ENCODE peak calls at places on chromosome 15, in seven cellular contexts. T is mammary epithelial cell, F is PC-3, C is GM23338, E is fibroblast of lung, M is keratinocyte, V is MM.1S. Y is an unnamed sample.

GRCh38 chr15:52334491-52335160 is 39.0 kb upstream of the MYO5C start:
- DNase-seq in T (peak; percentile 91), F (peak; percentile 85), C (no peak), E (no peak), M (peak; percentile 44), V (no peak), Y (no peak)

GRCh38 chr15:85003593-85004312 is 22.1 kb downstream of the PDE8A start:
- DNase-seq in T (no peak), F (no peak), C (no peak), E (no peak), M (no peak), V (no peak), Y (no peak)

GRCh38 chr15:50257924-50258323 is 7.6 kb downstream of the HDC start:
- DNase-seq in T (peak; percentile 35), F (peak; percentile 63), C (no peak), E (peak; percentile 55), M (no peak), V (no peak), Y (no peak)

GRCh38 chr15:89164712-89165211 is 56.6 kb downstream of the RLBP1 start:
- DNase-seq in T (no peak), F (no peak), C (no peak), E (peak; percentile 52), M (no peak), V (no peak), Y (no peak)

GRCh38 chr15:85748729-85749128 is 46.0 kb downstream of the KLHL25 start:
- DNase-seq in T (peak; percentile 58), F (no peak), C (peak; percentile 69), E (no peak), M (no peak), V (no peak), Y (no peak)

GRCh38 chr15:62021991-62022600 is 38.2 kb downstream of the VPS13C start:
- DNase-seq in T (no peak), F (peak; percentile 36), C (peak; percentile 62), E (no peak), M (no peak), V (no peak), Y (no peak)

GRCh38 chr15:73273181-73274002 is 95.4 kb downstream of the HCN4 start:
- DNase-seq in T (peak; percentile 47), F (peak; percentile 63), C (peak; percentile 86), E (peak; percentile 72), M (no peak), V (peak; percentile 53), Y (peak; percentile 20)

GRCh38 chr15:35713733-35714132 is 167.8 kb upstream of the DPH6 start:
- DNase-seq in T (peak; percentile 95), F (peak; percentile 93), C (no peak), E (no peak), M (peak; percentile 85), V (no peak), Y (no peak)

GRCh38 chr15:39792025-39792893 is 9.6 kb upstream of the FSIP1 start:
- DNase-seq in T (no peak), F (peak; percentile 57), C (no peak), E (peak; percentile 18), M (no peak), V (no peak), Y (no peak)

GRCh38 chr15:51270706-51271105 is 67.7 kb downstream of the CYP19A1 start:
- DNase-seq in T (no peak), F (no peak), C (no peak), E (no peak), M (no peak), V (peak; percentile 36), Y (no peak)

GRCh38 chr15:39200586-39200985 is 380.3 kb upstream of the THBS1 start:
- DNase-seq in T (no peak), F (no peak), C (peak; percentile 24), E (no peak), M (no peak), V (no peak), Y (no peak)

GRCh38 chr15:75062706-75063105 is 39.3 kb downstream of the PPCDC start:
- DNase-seq in T (no peak), F (no peak), C (no peak), E (no peak), M (no peak), V (no peak), Y (no peak)

GRCh38 chr15:72835289-72835890 is 51.8 kb upstream of the ADPGK start:
- DNase-seq in T (no peak), F (no peak), C (peak; percentile 77), E (peak; percentile 11), M (no peak), V (peak; percentile 60), Y (no peak)

GRCh38 chr15:88449581-88449980 is 17.6 kb downstream of the MRPL46 start:
- DNase-seq in T (no peak), F (no peak), C (no peak), E (no peak), M (no peak), V (no peak), Y (no peak)

GRCh38 chr15:101452572-101452971 is 36.9 kb downstream of the PCSK6 start:
- DNase-seq in T (no peak), F (no peak), C (no peak), E (no peak), M (no peak), V (no peak), Y (no peak)

GRCh38 chr15:75097939-75098338 is 74.5 kb downstream of the PPCDC start:
- DNase-seq in T (no peak), F (no peak), C (no peak), E (no peak), M (no peak), V (no peak), Y (no peak)

GRCh38 chr15:23642413-23643044 is 5.1 kb downstream of the MAGEL2 start:
- DNase-seq in T (peak; percentile 12), F (peak; percentile 78), C (peak; percentile 87), E (peak; percentile 64), M (no peak), V (peak; percentile 64), Y (no peak)

GRCh38 chr15:100725121-100726069 is 123.0 kb downstream of the ASB7 start:
- DNase-seq in T (peak; percentile 80), F (peak; percentile 37), C (no peak), E (peak; percentile 66), M (no peak), V (no peak), Y (no peak)

GRCh38 chr15:29913528-29914135 is 91.4 kb upstream of the TJP1 start:
- DNase-seq in T (no peak), F (no peak), C (no peak), E (peak; percentile 55), M (no peak), V (no peak), Y (no peak)

GRCh38 chr15:73952913-73953750 is 26.9 kb downstream of the LOXL1 start:
- DNase-seq in T (no peak), F (peak; percentile 13), C (no peak), E (no peak), M (no peak), V (no peak), Y (no peak)

GRCh38 chr15:74642328-74642723 is 26.7 kb downstream of the CLK3 start:
- DNase-seq in T (no peak), F (no peak), C (no peak), E (no peak), M (no peak), V (no peak), Y (no peak)

GRCh38 chr15:84023636-84024035 is 211.9 kb upstream of the GOLGA6L4 start:
- DNase-seq in T (peak; percentile 32), F (peak; percentile 73), C (peak; percentile 70), E (peak; percentile 63), M (no peak), V (peak; percentile 34), Y (no peak)

DNA sequence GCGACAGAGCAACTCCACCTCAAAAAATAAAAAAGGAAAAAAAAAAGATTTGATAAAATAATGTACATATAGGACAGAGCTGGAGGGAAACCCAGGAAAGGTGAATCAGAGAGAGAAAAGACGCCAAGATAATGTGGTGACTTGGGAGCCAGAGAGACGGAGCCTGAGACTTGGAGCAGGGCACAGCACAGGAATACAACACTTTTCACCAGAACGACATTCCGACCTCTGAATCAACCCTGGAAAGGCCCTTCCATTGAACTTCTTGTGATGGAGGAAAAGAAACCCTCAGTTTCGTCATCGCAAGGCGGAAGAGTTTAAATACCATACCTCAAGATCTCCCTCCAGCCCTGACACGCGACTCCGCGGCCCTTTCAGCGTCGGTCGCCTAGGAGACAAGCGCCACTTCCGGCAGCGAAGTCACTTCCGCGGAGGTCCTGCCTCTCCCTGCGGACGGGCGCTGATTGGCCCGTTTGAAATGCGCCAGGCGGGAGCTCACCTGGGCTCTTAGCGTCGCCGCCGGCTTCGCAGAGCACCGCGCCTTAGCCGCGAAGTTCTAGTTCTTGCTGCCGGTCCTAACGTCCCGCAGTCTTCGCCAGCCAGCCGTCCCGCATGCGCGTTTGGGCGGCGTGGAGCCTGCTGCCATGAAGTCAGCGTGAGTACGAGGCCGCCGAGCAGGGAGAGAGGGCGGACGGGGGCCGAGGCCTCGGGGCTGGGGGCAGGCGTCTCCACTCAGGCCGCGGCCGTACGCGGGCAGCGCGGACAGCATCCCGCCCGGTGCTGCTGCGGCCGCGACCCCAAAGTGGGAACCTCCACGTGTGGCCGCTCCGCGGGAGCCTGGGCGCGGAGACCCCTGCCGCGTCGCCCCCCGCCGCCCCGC is at the start of gene KIF23:
- DNase-seq in T (peak; percentile 96), F (peak; percentile 96), C (peak; percentile 97), E (peak; percentile 88), M (peak; percentile 55), V (peak; percentile 97), Y (no peak)
- H3K27ac ChIP-seq in T (peak within 1 kb of the TSS; percentile 85), F (peak within 1 kb of the TSS; percentile 56), C (peak within 1 kb of the TSS; percentile 82), E (peak within 1 kb of the TSS; percentile 85), M (peak within 1 kb of the TSS; percentile 65), V (peak within 1 kb of the TSS; percentile 62), Y (peak within 1 kb of the TSS; percentile 56)

GRCh38 chr15:47802216-47802615 is 84.9 kb downstream of the SEMA6D start:
- DNase-seq in T (no peak), F (no peak), C (no peak), E (no peak), M (no peak), V (no peak), Y (no peak)
- TF ChIP-seq EZH2 in T (no peak), F (no peak), C (no peak), E (no peak), M (no peak), V (no peak), Y (no peak)

GRCh38 chr15:78139564-78139963 is 8.3 kb upstream of the CIB2 start:
- DNase-seq in T (no peak), F (no peak), C (no peak), E (no peak), M (no peak), V (no peak), Y (no peak)
- H3K27ac ChIP-seq in T (no peak overlapping the region), F (no peak overlapping the region), C (no peak overlapping the region), E (no peak overlapping the region), M (no peak overlapping the region), V (no peak overlapping the region), Y (no peak overlapping the region)

DNA sequence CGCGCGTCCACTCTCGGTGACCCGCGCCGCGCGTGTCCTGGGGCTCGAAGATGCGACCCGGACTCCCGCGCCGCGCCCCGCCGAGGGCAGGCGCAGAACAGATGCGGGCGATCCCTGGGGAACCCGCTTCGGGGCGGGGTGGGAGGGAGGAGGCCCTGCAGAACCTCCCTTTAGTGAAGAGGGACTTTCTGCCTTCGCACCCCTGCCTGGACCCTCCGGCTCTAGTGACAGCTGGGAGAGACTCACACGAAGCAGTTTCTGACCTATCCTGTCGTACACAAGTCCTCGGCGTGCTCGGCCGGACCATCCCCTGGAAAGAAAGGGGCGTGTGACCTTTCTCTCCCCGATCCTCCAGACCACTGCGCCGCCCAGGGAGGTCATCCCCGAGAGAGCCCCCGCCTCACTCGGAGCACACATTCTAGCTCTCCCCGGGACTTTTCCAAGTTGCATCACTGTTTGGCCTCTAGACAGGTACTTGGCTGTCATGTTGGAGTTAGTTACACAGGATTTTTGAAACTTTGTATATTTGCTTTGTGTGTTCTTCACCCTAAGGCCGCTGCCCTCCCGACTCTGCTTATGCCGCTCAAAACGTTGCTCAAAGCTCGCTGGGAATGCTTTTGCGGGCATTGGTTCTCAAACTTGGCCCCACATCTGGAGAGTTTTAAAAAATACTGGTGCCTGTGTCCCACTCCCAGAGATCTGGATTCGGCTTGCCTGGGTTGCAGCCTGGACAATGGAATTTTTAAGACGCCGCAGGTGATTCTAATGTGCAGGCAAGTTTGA is 581 bp downstream of the CGNL1 start:
- DNase-seq in T (peak; percentile 26), F (no peak), C (peak; percentile 75), E (no peak), M (no peak), V (no peak), Y (no peak)
- TF ChIP-seq EZH2 in T (peak; percentile 79), F (no peak), C (no peak), E (peak; percentile 26), M (peak; percentile 84), V (no peak), Y (no peak)

Y was measured in SK-N-MC.